ENCODE peak calls at places on chromosome X, in seven cellular contexts. D is upper lobe of left lung, R is HCT116, F is transverse colon, L is stomach, I is K562, X is endothelial cell of umbilical vein. Z is an unnamed sample. For H3K4me1, the result is how much of the 10 kb centered on the place peaks cover.

GRCh38 chrX:134377537-134377936 is 82.4 kb upstream of the HPRT1 start:
- DNase-seq in I (no peak), F (no peak), X (peak), D (no peak), L (no peak), R (no peak), Z (no peak)

GRCh38 chrX:120302434-120302833 is 8.8 kb downstream of the TMEM255A start:
- DNase-seq in I (no peak), L (no peak), F (peak), D (no peak), R (no peak), X (no peak), Z (no peak)

GRCh38 chrX:17549005-17549685 is 174.1 kb downstream of the NHS start:
- DNase-seq in F (no peak), R (no peak), L (no peak), I (no peak), X (no peak), D (no peak), Z (no peak)

GRCh38 chrX:149161438-149162088 is 343.5 kb downstream of the IDS start:
- DNase-seq in R (no peak), F (no peak), I (no peak), X (no peak), L (no peak), D (peak), Z (no peak)

GRCh38 chrX:103309860-103310591 is 764 bp downstream of the BEX2 start:
- DNase-seq in D (no peak), F (no peak), I (no peak), L (no peak), R (no peak), X (no peak), Z (no peak)

GRCh38 chrX:125004799-125005198 is 314.9 kb upstream of the TEX13C start:
- DNase-seq in X (no peak), R (no peak), L (no peak), F (no peak), D (no peak), I (peak), Z (no peak)

GRCh38 chrX:44872319-44872816 is 620 bp upstream of the KDM6A start:
- DNase-seq in X (peak), I (peak), R (no peak), D (no peak), F (peak), L (peak), Z (no peak)

GRCh38 chrX:31021537-31021936 is 50.3 kb downstream of the FTHL17 start:
- DNase-seq in L (no peak), D (no peak), X (no peak), I (no peak), R (no peak), F (no peak), Z (no peak)

GRCh38 chrX:68647156-68647957 is at the start of gene STARD8:
- DNase-seq in X (peak), L (peak), I (peak), D (peak), F (no peak), R (peak), Z (no peak)

GRCh38 chrX:43008356-43008755 is 230.4 kb upstream of the PPP1R2C start:
- DNase-seq in I (no peak), R (no peak), F (no peak), D (no peak), L (no peak), X (no peak), Z (no peak)

GRCh38 chrX:153689654-153690465 is 2.1 kb downstream of the SLC6A8 start:
- DNase-seq in R (no peak), D (peak), I (peak), F (no peak), L (no peak), X (no peak), Z (no peak)

GRCh38 chrX:53681661-53682060 is 4.9 kb downstream of the HUWE1 start:
- DNase-seq in X (no peak), D (no peak), L (no peak), R (no peak), F (no peak), I (no peak), Z (no peak)

GRCh38 chrX:44428989-44429627 is 85.6 kb upstream of the EFHC2 start:
- DNase-seq in F (no peak), I (no peak), D (no peak), L (no peak), R (no peak), X (no peak), Z (no peak)

GRCh38 chrX:135596495-135596894 is 76.0 kb downstream of the INTS6L start:
- DNase-seq in R (peak), X (peak), D (no peak), F (peak), I (peak), L (peak), Z (no peak)

GRCh38 chrX:12890467-12890866 is 16.0 kb upstream of the TLR8 start:
- DNase-seq in L (no peak), R (no peak), X (no peak), F (no peak), I (no peak), D (no peak), Z (no peak)

GRCh38 chrX:124282580-124282979 is 49.9 kb upstream of the TEX13D start:
- DNase-seq in R (no peak), I (no peak), X (no peak), D (no peak), F (no peak), L (no peak), Z (no peak)

GRCh38 chrX:15043538-15043937 is 170.3 kb downstream of the MOSPD2 start:
- DNase-seq in F (no peak), X (no peak), D (no peak), I (no peak), R (no peak), L (no peak), Z (no peak)

GRCh38 chrX:133215747-133216146 is 2.4 kb downstream of the TFDP3 start:
- DNase-seq in I (no peak), F (peak), L (no peak), R (no peak), X (no peak), D (no peak), Z (no peak)

GRCh38 chrX:115344885-115345653 is 55.6 kb downstream of the LUZP4 start:
- DNase-seq in L (peak), X (peak), I (no peak), D (no peak), R (peak), F (peak), Z (peak)

GRCh38 chrX:790780-791360 is 160.3 kb downstream of the SHOX start:
- DNase-seq in L (no peak), X (no peak), R (no peak), F (no peak), D (no peak), I (no peak), Z (no peak)

GRCh38 chrX:110044531-110045249 is 41.8 kb downstream of the TMEM164 start:
- DNase-seq in F (no peak), D (no peak), I (no peak), L (no peak), R (no peak), X (no peak), Z (no peak)

GRCh38 chrX:24276011-24276410 is 37.9 kb downstream of the SUPT20HL2 start:
- DNase-seq in D (no peak), X (no peak), I (no peak), L (no peak), R (no peak), F (no peak), Z (no peak)

GRCh38 chrX:10615931-10616780 is 4.2 kb downstream of the MID1 start:
- DNase-seq in D (no peak), L (peak), F (peak), X (peak), I (peak), R (no peak), Z (no peak)

GRCh38 chrX:8672176-8672575 is 59.8 kb downstream of the ANOS1 start:
- DNase-seq in I (no peak), F (no peak), X (no peak), L (no peak), D (no peak), R (no peak), Z (no peak)
- TF ChIP-seq CTCF in I (no peak), F (no peak), X (no peak), L (no peak), D (no peak), R (no peak), Z (no peak)

GRCh38 chrX:71181558-71181909 is 36.9 kb downstream of the NLGN3 start:
- DNase-seq in R (no peak), L (no peak), X (no peak), I (peak), D (no peak), F (peak), Z (no peak)
- H3K4me1 ChIP-seq in R (under half), L (under half), X (under half), I (under half), D (under half), F (under half), Z (under half)

GRCh38 chrX:101595739-101596419 is 21.9 kb downstream of the ARMCX6 start:
- DNase-seq in I (peak), F (no peak), R (peak), X (peak), L (no peak), D (no peak), Z (peak)
- TF ChIP-seq POLR2AphosphoS5 in I (no peak), F (no peak), R (no peak), X (no peak), L (no peak), D (no peak), Z (no peak)

GRCh38 chrX:122739770-122740169 is 444.3 kb upstream of the GRIA3 start:
- DNase-seq in D (no peak), L (no peak), F (no peak), I (no peak), X (no peak), R (no peak), Z (no peak)
- TF ChIP-seq CTCF in D (no peak), L (no peak), F (no peak), I (no peak), X (no peak), R (no peak), Z (peak)

GRCh38 chrX:40108084-40108958 is 10.6 kb upstream of the BCOR start:
- DNase-seq in I (no peak), R (no peak), X (peak), L (peak), F (peak), D (peak), Z (no peak)
- H3K4me1 ChIP-seq in I (under half), R (under half), X (under half), L (under half), F (under half), D (half or more), Z (under half)